ENCODE peak calls at places on chromosome X, in ten cellular contexts. S, M, E, R, N, P, A, I, W and Z are unnamed samples.

GRCh38 chrX:136768469-136769084 is 12.2 kb downstream of the ARHGEF6 start:
- DNase-seq in S (no peak), M (peak; percentile 82), E (peak; percentile 93), R (no peak), N (peak; percentile 46), P (peak; percentile 69), A (peak; percentile 92), I (no peak), W (no peak), Z (no peak)

GRCh38 chrX:50211510-50211909 is 6.9 kb downstream of the CCNB3 start:
- DNase-seq in S (no peak), M (no peak), E (peak; percentile 31), R (peak; percentile 66), N (peak; percentile 33), P (peak; percentile 5), A (peak; percentile 1), I (no peak), W (no peak), Z (peak; percentile 73)

GRCh38 chrX:55486736-55487135 is 2.9 kb downstream of the USP51 start:
- DNase-seq in S (no peak), M (no peak), E (peak; percentile 44), R (no peak), N (no peak), P (peak; percentile 41), A (no peak), I (no peak), W (no peak), Z (no peak)

GRCh38 chrX:9765072-9765736 is 443 bp downstream of the GPR143 start:
- DNase-seq in S (no peak), M (no peak), E (no peak), R (peak; percentile 50), N (no peak), P (no peak), A (no peak), I (no peak), W (no peak), Z (no peak)

GRCh38 chrX:101429934-101430333 is 21.9 kb downstream of the HNRNPH2 start:
- DNase-seq in S (no peak), M (peak; percentile 69), E (peak; percentile 61), R (no peak), N (no peak), P (no peak), A (peak; percentile 44), I (no peak), W (no peak), Z (no peak)

GRCh38 chrX:78831523-78831922 is 84.0 kb downstream of the LPAR4 start:
- DNase-seq in S (no peak), M (no peak), E (no peak), R (no peak), N (no peak), P (no peak), A (no peak), I (no peak), W (no peak), Z (no peak)

GRCh38 chrX:18871161-18871880 is 112.6 kb downstream of the PHKA2 start:
- DNase-seq in S (no peak), M (no peak), E (no peak), R (no peak), N (no peak), P (no peak), A (peak; percentile 30), I (no peak), W (no peak), Z (no peak)

GRCh38 chrX:19332983-19333382 is 10.7 kb upstream of the PDHA1 start:
- DNase-seq in S (no peak), M (no peak), E (peak; percentile 10), R (peak; percentile 33), N (no peak), P (no peak), A (peak; percentile 43), I (no peak), W (no peak), Z (no peak)

GRCh38 chrX:17703201-17703600 is 34.1 kb upstream of the SCML1 start:
- DNase-seq in S (no peak), M (no peak), E (no peak), R (no peak), N (no peak), P (peak; percentile 50), A (no peak), I (no peak), W (no peak), Z (no peak)

GRCh38 chrX:135697614-135698013 is 15.8 kb upstream of the CT45A1 start:
- DNase-seq in S (peak; percentile 58), M (no peak), E (no peak), R (no peak), N (no peak), P (no peak), A (no peak), I (no peak), W (no peak), Z (no peak)

GRCh38 chrX:13843150-13843721 is 26.3 kb upstream of the GPM6B start:
- DNase-seq in S (peak; percentile 60), M (no peak), E (no peak), R (no peak), N (no peak), P (no peak), A (no peak), I (no peak), W (no peak), Z (no peak)

GRCh38 chrX:34467437-34467836 is 189.6 kb downstream of the TMEM47 start:
- DNase-seq in S (no peak), M (no peak), E (no peak), R (no peak), N (no peak), P (peak; percentile 69), A (no peak), I (no peak), W (no peak), Z (no peak)

GRCh38 chrX:141960573-141960972 is 56.9 kb downstream of the MAGEC1 start:
- DNase-seq in S (no peak), M (no peak), E (no peak), R (no peak), N (no peak), P (no peak), A (no peak), I (no peak), W (no peak), Z (no peak)

GRCh38 chrX:41603591-41603990 is 85.2 kb upstream of the GPR34 start:
- DNase-seq in S (no peak), M (no peak), E (no peak), R (no peak), N (no peak), P (no peak), A (no peak), I (no peak), W (no peak), Z (no peak)

GRCh38 chrX:121876316-121876715 is 828.9 kb downstream of the GLUD2 start:
- DNase-seq in S (no peak), M (no peak), E (peak; percentile 78), R (peak; percentile 0), N (no peak), P (peak; percentile 4), A (no peak), I (no peak), W (no peak), Z (no peak)

DNA sequence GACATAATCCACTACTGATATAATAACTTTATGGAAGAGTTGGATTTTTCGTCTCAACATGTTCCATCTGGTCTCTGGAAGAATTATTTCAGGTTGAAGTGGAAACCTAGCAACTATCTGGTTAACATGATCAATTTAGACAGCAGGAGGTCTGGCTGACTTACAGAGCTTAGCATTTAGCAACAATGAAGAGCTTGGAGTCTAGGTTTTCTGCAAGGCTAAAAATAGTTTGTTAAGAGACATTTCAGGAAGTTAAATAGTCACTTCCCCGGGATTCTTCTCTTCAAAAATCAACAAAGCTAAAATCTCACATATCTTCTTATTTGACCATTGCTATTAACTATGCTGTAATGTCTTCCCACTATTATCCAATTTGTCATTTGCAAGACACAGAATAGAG is 418.6 kb upstream of the DIPK2B start:
- DNase-seq in S (no peak), M (peak; percentile 57), E (peak; percentile 39), R (no peak), N (no peak), P (peak; percentile 17), A (no peak), I (no peak), W (no peak), Z (no peak)
- H2AFZ ChIP-seq in S (no peak overlapping the region), M (no peak overlapping the region), E (peak overlapping the region; percentile 35), R (no peak overlapping the region), N (no peak overlapping the region), P (peak overlapping the region; percentile 6), A (no peak overlapping the region), I (no peak overlapping the region), W (no peak overlapping the region), Z (no peak overlapping the region)

GRCh38 chrX:74535211-74535621 is 79.2 kb downstream of the RLIM start:
- DNase-seq in S (peak; percentile 48), M (peak; percentile 62), E (peak; percentile 65), R (peak; percentile 62), N (peak; percentile 10), P (peak; percentile 39), A (peak; percentile 77), I (peak; percentile 16), W (no peak), Z (no peak)
- H2AFZ ChIP-seq in S (peak overlapping the region; percentile 65), M (no peak overlapping the region), E (peak overlapping the region; percentile 52), R (no peak overlapping the region), N (peak overlapping the region; percentile 46), P (no peak overlapping the region), A (no peak overlapping the region), I (no peak overlapping the region), W (no peak overlapping the region), Z (no peak overlapping the region)

DNA sequence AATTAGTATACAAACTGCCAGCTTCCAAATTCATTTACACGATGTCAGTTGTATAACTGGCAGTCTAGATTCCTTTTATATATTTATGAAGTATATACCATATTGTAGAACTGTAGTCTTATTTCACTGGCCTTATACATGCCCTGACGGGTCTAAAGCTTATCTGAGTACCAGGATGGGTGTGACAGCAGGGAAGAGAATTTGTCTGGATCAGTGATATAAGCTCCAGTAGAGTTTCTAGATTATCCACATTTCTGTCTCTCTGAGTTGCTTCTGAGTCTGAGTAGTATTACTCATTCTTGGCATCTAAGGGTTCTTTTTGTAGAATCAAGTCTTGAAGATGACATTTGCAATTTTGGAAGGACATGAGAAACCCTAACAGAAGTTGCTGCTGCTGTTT is 101.3 kb downstream of the RPA4 start:
- DNase-seq in S (no peak), M (no peak), E (peak; percentile 12), R (no peak), N (no peak), P (peak; percentile 27), A (no peak), I (no peak), W (no peak), Z (no peak)
- H2AFZ ChIP-seq in S (no peak overlapping the region), M (no peak overlapping the region), E (no peak overlapping the region), R (no peak overlapping the region), N (no peak overlapping the region), P (no peak overlapping the region), A (no peak overlapping the region), I (no peak overlapping the region), W (no peak overlapping the region), Z (no peak overlapping the region)

GRCh38 chrX:129637217-129638109 is 17.3 kb downstream of the APLN start:
- DNase-seq in S (peak; percentile 77), M (peak; percentile 57), E (peak; percentile 59), R (peak; percentile 75), N (peak; percentile 69), P (peak; percentile 40), A (peak; percentile 69), I (peak; percentile 24), W (peak; percentile 64), Z (peak; percentile 84)
- H2AFZ ChIP-seq in S (peak overlapping the region; percentile 67), M (no peak overlapping the region), E (no peak overlapping the region), R (no peak overlapping the region), N (peak overlapping the region; percentile 50), P (no peak overlapping the region), A (no peak overlapping the region), I (no peak overlapping the region), W (peak overlapping the region; percentile 81), Z (no peak overlapping the region)